ENCODE peak calls at places on chromosomes 3 and 15, in nine cellular contexts. P, H, D, Q, Y, X, O, G and M are unnamed samples.

GRCh38 chr15:67175643-67176071 is 78.8 kb downstream of the AAGAB start:
- DNase-seq in P (peak; percentile 83), H (no peak), D (peak; percentile 76), Q (peak; percentile 85), Y (no peak), X (no peak), O (no peak), G (peak; percentile 54), M (no peak)

GRCh38 chr3:115448856-115449255 is 174.5 kb upstream of the GAP43 start:
- DNase-seq in P (no peak), H (no peak), D (no peak), Q (peak; percentile 18), Y (no peak), X (no peak), O (no peak), G (no peak), M (no peak)

GRCh38 chr3:72887378-72887722 is 496 bp upstream of the GXYLT2 start:
- DNase-seq in P (no peak), H (no peak), D (no peak), Q (no peak), Y (no peak), X (no peak), O (no peak), G (no peak), M (peak; percentile 50)

GRCh38 chr3:190562866-190563525 is 49.1 kb downstream of the IL1RAP start:
- DNase-seq in P (no peak), H (no peak), D (no peak), Q (peak; percentile 24), Y (no peak), X (no peak), O (no peak), G (no peak), M (peak; percentile 29)

GRCh38 chr3:126834596-126835471 is 130.8 kb downstream of the CHCHD6 start:
- DNase-seq in P (peak; percentile 21), H (no peak), D (no peak), Q (no peak), Y (no peak), X (no peak), O (no peak), G (peak; percentile 53), M (peak; percentile 21)

GRCh38 chr3:22901684-22902083 is 301.4 kb upstream of the UBE2E2 start:
- DNase-seq in P (no peak), H (no peak), D (no peak), Q (no peak), Y (no peak), X (no peak), O (no peak), G (no peak), M (no peak)

GRCh38 chr3:12116892-12117291 is 41.8 kb downstream of the TIMP4 start:
- DNase-seq in P (no peak), H (no peak), D (no peak), Q (no peak), Y (no peak), X (no peak), O (no peak), G (no peak), M (no peak)

GRCh38 chr3:138938056-138938876 is 8.7 kb downstream of the FOXL2 start:
- DNase-seq in P (peak; percentile 61), H (peak; percentile 61), D (no peak), Q (no peak), Y (no peak), X (no peak), O (no peak), G (no peak), M (no peak)

GRCh38 chr3:44909063-44909462 is 34.7 kb downstream of the TGM4 start:
- DNase-seq in P (no peak), H (no peak), D (no peak), Q (no peak), Y (no peak), X (no peak), O (no peak), G (no peak), M (no peak)

GRCh38 chr3:41482134-41482533 is 282.8 kb downstream of the CTNNB1 start:
- DNase-seq in P (no peak), H (no peak), D (no peak), Q (no peak), Y (no peak), X (no peak), O (no peak), G (no peak), M (no peak)

GRCh38 chr3:187368765-187369450 is 723 bp downstream of the RTP4 start:
- DNase-seq in P (no peak), H (no peak), D (no peak), Q (peak; percentile 18), Y (no peak), X (peak; percentile 24), O (no peak), G (no peak), M (no peak)

GRCh38 chr3:191958980-191959671 is 498.2 kb downstream of the PYDC2 start:
- DNase-seq in P (no peak), H (peak; percentile 23), D (no peak), Q (no peak), Y (no peak), X (no peak), O (no peak), G (no peak), M (no peak)

GRCh38 chr15:24761704-24762302 is 86.2 kb downstream of the NPAP1 start:
- DNase-seq in P (no peak), H (no peak), D (no peak), Q (peak; percentile 12), Y (no peak), X (peak; percentile 3), O (no peak), G (no peak), M (peak; percentile 4)

GRCh38 chr15:82570721-82571519 is 30.7 kb upstream of the RPS17 start:
- DNase-seq in P (peak; percentile 70), H (peak; percentile 31), D (no peak), Q (peak; percentile 30), Y (no peak), X (no peak), O (no peak), G (no peak), M (peak; percentile 29)

GRCh38 chr3:184581331-184582210 is 20.0 kb downstream of the EPHB3 start:
- DNase-seq in P (no peak), H (no peak), D (no peak), Q (no peak), Y (no peak), X (peak; percentile 41), O (no peak), G (no peak), M (no peak)

GRCh38 chr3:184582998-184583344 is 21.4 kb downstream of the EPHB3 start:
- DNase-seq in P (no peak), H (peak; percentile 59), D (no peak), Q (no peak), Y (no peak), X (peak; percentile 33), O (no peak), G (no peak), M (no peak)

GRCh38 chr3:184584001-184584891 is 22.7 kb downstream of the EPHB3 start:
- DNase-seq in P (no peak), H (peak; percentile 69), D (no peak), Q (no peak), Y (no peak), X (peak; percentile 39), O (peak; percentile 85), G (no peak), M (no peak)

GRCh38 chr3:184582583-184582982 is 21.0 kb downstream of the EPHB3 start:
- DNase-seq in P (peak; percentile 86), H (peak; percentile 88), D (peak; percentile 79), Q (peak; percentile 81), Y (no peak), X (peak; percentile 54), O (peak; percentile 78), G (no peak), M (peak; percentile 29)

DNA sequence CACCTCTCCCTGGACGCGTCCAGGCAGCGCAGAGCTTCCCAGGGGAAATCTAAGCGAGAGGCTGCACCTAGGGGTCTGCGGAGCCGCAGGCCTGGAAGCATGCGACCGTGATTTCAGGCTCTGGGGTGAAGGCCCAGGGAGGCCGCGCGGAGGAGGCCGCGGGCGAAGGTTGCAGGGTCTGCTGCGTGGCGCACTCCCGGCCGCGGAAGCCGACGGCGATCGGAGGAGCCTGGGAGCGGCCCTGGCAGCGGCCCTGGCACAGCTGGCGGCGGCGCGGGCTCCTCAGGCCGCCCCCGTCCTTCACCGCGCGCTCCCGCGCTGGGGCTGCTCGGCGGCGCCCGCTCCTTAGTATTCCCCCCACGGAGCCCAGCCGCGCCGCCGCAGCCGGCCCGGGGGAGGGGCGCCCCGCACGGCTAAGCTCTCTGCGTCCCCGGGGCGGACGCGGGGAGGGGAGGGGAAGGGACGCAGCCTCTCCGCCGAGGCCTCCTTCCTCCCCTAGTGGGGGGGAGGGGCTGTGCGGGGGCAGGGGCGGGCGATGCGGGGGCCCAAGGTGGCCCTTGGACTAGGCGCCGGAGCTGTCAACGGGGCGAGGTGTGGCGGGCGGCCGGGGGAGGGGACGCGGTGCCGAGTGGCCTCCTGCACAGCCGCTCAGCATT is 21.9 kb downstream of the EPHB3 start:
- DNase-seq in P (no peak), H (peak; percentile 71), D (no peak), Q (no peak), Y (no peak), X (no peak), O (peak; percentile 94), G (no peak), M (no peak)
- H3K4me3 ChIP-seq in P (peak overlapping the region; percentile 59), H (peak overlapping the region; percentile 56), D (peak overlapping the region; percentile 73), Q (peak overlapping the region; percentile 57), Y (peak overlapping the region; percentile 43), X (peak overlapping the region; percentile 9), O (peak overlapping the region; percentile 17), G (peak overlapping the region; percentile 18), M (peak overlapping the region; percentile 32)

DNA sequence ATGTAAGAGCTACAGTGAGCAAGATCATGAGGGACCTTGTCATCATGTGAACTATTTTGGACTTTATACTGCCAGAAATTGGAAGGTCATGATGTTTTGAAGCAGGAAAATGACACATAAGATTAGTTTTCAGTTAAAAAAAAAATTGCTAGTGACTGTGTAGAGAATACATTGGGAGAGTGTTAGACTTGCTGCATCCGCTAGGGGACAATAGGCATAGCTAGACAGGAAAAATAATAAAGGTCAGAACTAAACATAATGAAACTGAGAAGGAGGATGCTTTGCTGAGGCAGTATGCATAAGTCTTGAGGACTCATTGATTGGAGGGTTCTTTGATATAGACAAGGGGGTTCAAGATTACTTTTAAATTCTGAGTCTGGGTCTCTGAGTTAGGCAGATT is 275.8 kb upstream of the KCNH8 start:
- DNase-seq in P (no peak), H (no peak), D (no peak), Q (no peak), Y (no peak), X (no peak), O (no peak), G (no peak), M (no peak)
- TF ChIP-seq CTCF in P (no peak), H (no peak), D (no peak), Q (no peak), Y (no peak), X (no peak), O (no peak), G (no peak), M (no peak)

DNA sequence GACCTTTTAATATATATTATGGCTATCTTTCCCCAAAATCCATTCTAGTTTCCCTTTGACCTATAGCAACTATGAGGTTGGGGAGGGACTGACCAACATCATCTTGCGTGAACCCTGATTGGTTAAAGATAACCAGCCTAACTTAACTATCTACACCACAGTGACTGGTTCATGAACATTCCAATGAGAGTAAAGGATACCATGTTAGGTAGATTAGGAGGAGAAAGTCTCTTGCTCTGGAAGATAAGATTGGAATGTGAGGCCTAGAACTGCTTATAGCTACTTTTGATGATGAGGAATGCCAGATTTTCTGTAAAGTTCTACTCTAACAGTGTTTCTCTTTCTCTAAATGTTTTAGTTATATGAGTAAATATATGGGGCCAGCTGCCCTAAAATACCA is 481.3 kb downstream of the NSUN3 start:
- DNase-seq in P (no peak), H (no peak), D (no peak), Q (no peak), Y (no peak), X (no peak), O (no peak), G (no peak), M (no peak)
- H3K4me3 ChIP-seq in P (no peak overlapping the region), H (no peak overlapping the region), D (no peak overlapping the region), Q (no peak overlapping the region), Y (no peak overlapping the region), X (no peak overlapping the region), O (no peak overlapping the region), G (no peak overlapping the region), M (no peak overlapping the region)

GRCh38 chr3:151426337-151426648 is 34.6 kb downstream of the IGSF10 start:
- DNase-seq in P (no peak), H (no peak), D (no peak), Q (no peak), Y (no peak), X (no peak), O (no peak), G (no peak), M (no peak)
- TF ChIP-seq CTCF in P (no peak), H (no peak), D (no peak), Q (peak; percentile 0), Y (no peak), X (no peak), O (peak; percentile 26), G (no peak), M (no peak)